ENCODE peak calls at places on chromosome 7, in nine cellular contexts. V is pancreas, N is A549, O is SJSA1, W is left ventricle myocardium inferior, B is heart right ventricle, I is neuronal stem cell, S is cardiac fibroblast, D is GM12865. X is an unnamed sample.

GRCh38 chr7:40711706-40712105 is 576.9 kb downstream of the SUGCT start:
- DNase-seq in W (no peak), N (no peak), O (no peak), S (no peak), B (no peak), I (no peak), D (no peak), V (no peak), X (no peak)

GRCh38 chr7:84614821-84615506 is 420.4 kb upstream of the SEMA3A start:
- DNase-seq in D (no peak), B (no peak), N (no peak), I (no peak), O (no peak), W (no peak), V (no peak), S (peak), X (no peak)

GRCh38 chr7:101094791-101095375 is 9.6 kb downstream of the TRIM56 start:
- DNase-seq in B (peak), S (peak), O (peak), N (peak), I (no peak), W (no peak), D (peak), V (no peak), X (no peak)

GRCh38 chr7:123677316-123677715 is 21.6 kb downstream of the LMOD2 start:
- DNase-seq in B (no peak), S (no peak), W (no peak), I (no peak), V (no peak), N (no peak), O (no peak), D (no peak), X (no peak)

GRCh38 chr7:149228831-149229471 is 10.5 kb upstream of the ZNF212 start:
- DNase-seq in D (no peak), N (no peak), I (no peak), V (no peak), W (no peak), B (no peak), O (no peak), S (peak), X (no peak)

GRCh38 chr7:128446306-128446705 is 9.4 kb upstream of the HILPDA start:
- DNase-seq in B (peak), O (no peak), D (no peak), V (no peak), N (no peak), I (no peak), S (no peak), W (no peak), X (no peak)

GRCh38 chr7:107712025-107712424 is 31.9 kb upstream of the CBLL1 start:
- DNase-seq in W (no peak), I (no peak), V (no peak), N (no peak), S (no peak), D (no peak), O (no peak), B (no peak), X (no peak)

GRCh38 chr7:75915416-75916156 is 631 bp downstream of the POR start:
- DNase-seq in I (no peak), D (peak), N (no peak), W (no peak), B (peak), S (peak), O (peak), V (peak), X (no peak)

GRCh38 chr7:3107228-3107763 is 63.6 kb upstream of the CARD11 start:
- DNase-seq in B (no peak), V (no peak), W (no peak), D (peak), O (no peak), S (no peak), I (no peak), N (no peak), X (no peak)

GRCh38 chr7:73901823-73902597 is 41.1 kb downstream of the TMEM270 start:
- DNase-seq in V (no peak), W (no peak), S (no peak), N (no peak), B (no peak), I (no peak), O (no peak), D (no peak), X (no peak)

GRCh38 chr7:143416565-143417149 is 8.0 kb upstream of the EPHA1 start:
- DNase-seq in O (peak), B (no peak), S (peak), V (no peak), N (peak), D (peak), W (no peak), I (peak), X (peak)

GRCh38 chr7:36717596-36717995 is 6.7 kb downstream of the AOAH start:
- DNase-seq in N (no peak), B (no peak), V (no peak), W (no peak), O (no peak), S (no peak), I (no peak), D (no peak), X (no peak)

GRCh38 chr7:19538036-19538435 is 170.8 kb downstream of the POLR1F start:
- DNase-seq in D (no peak), O (peak), V (no peak), S (peak), B (no peak), I (no peak), W (no peak), N (no peak), X (no peak)

GRCh38 chr7:16688249-16688648 is 42.3 kb downstream of the BZW2 start:
- DNase-seq in I (no peak), D (no peak), W (no peak), S (peak), V (no peak), N (no peak), B (no peak), O (no peak), X (no peak)

GRCh38 chr7:38451840-38452239 is 178.4 kb upstream of the TARP start:
- DNase-seq in V (no peak), B (no peak), I (no peak), S (peak), D (peak), O (no peak), W (no peak), N (peak), X (no peak)

GRCh38 chr7:156640949-156641485 is 443 bp downstream of the RNF32 start:
- DNase-seq in D (peak), S (peak), I (no peak), N (peak), O (no peak), V (no peak), W (no peak), B (peak), X (peak)

GRCh38 chr7:101159696-101160674 is 5.4 kb downstream of the VGF start:
- DNase-seq in D (no peak), B (no peak), S (peak), I (no peak), W (no peak), N (no peak), V (no peak), O (no peak), X (no peak)

GRCh38 chr7:113636727-113637421 is 281.9 kb downstream of the PPP1R3A start:
- DNase-seq in V (no peak), D (no peak), O (no peak), B (no peak), W (no peak), S (peak), I (no peak), N (no peak), X (no peak)

GRCh38 chr7:111168182-111168581 is 77.3 kb downstream of the LRRN3 start:
- DNase-seq in D (no peak), N (no peak), V (no peak), S (peak), O (peak), W (no peak), I (no peak), B (no peak), X (no peak)

GRCh38 chr7:149444260-149444659 is 16.6 kb downstream of the ZNF777 start:
- DNase-seq in D (no peak), V (no peak), N (no peak), S (no peak), B (no peak), O (no peak), W (no peak), I (no peak), X (no peak)

GRCh38 chr7:151598045-151598444 is 78.3 kb upstream of the RHEB start:
- DNase-seq in S (peak), O (peak), I (no peak), W (no peak), V (no peak), B (no peak), N (no peak), D (no peak), X (no peak)

GRCh38 chr7:134740364-134740763 is 39.1 kb upstream of the CALD1 start:
- DNase-seq in N (no peak), W (no peak), O (no peak), B (no peak), S (no peak), I (no peak), D (no peak), V (no peak), X (no peak)

GRCh38 chr7:43085017-43085416 is 27.4 kb upstream of the HECW1 start:
- DNase-seq in V (no peak), B (no peak), D (no peak), S (no peak), N (no peak), W (no peak), I (no peak), O (no peak), X (no peak)

GRCh38 chr7:108448777-108449576 is 7.3 kb downstream of the NRCAM start:
- DNase-seq in O (no peak), D (no peak), I (peak), V (no peak), W (no peak), N (no peak), S (no peak), B (no peak), X (no peak)

GRCh38 chr7:13833872-13834271 is 155.6 kb downstream of the ETV1 start:
- DNase-seq in W (no peak), D (no peak), O (no peak), B (no peak), V (no peak), I (no peak), N (no peak), S (no peak), X (no peak)

GRCh38 chr7:24705481-24705954 is 51.7 kb downstream of the GSDME start:
- DNase-seq in V (no peak), N (no peak), D (no peak), S (no peak), O (no peak), I (no peak), B (no peak), W (no peak), X (no peak)

GRCh38 chr7:40604601-40605438 is 470.0 kb downstream of the SUGCT start:
- DNase-seq in I (peak), O (peak), D (peak), B (peak), W (peak), S (peak), V (peak), N (peak), X (peak)

DNA sequence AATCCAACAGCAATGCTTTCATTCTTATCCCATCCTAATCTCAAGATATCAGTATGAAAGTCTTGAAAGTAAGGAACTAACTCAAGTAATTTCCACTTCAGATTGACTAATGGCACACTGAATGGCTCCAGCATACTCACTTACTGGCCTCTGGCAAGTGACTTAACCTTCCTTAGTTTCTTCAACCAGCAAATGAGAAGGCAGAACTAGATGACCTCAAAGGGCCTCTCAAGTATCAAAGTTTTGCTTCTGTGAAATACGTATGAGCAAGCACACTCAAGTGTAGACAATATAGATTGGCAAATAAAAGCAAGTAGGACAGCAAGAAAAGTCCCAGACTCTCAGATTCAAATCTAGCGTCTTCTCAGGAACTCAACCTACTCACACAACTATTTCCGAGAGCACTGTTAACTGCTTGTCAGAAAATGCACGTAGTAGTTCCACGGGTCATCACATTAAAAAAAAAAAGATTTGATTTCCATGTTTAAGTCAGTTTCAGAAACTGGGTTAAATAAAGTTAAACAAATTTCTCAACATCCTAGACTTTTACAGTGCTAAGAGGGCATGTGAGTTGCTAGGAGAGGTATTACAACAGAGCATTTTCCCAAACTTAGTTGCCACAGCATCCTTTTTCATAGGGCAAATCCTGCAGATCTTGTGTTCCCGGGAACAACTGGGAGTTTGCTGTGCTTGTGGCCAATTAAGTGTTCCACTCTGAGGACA is 276.9 kb upstream of the KLF14 start:
- DNase-seq in I (no peak), O (no peak), V (no peak), S (peak), W (no peak), B (no peak), D (peak), N (no peak), X (no peak)
- H3K4me3 ChIP-seq in I (no peak), O (no peak), V (no peak), S (no peak), W (no peak), B (no peak), D (no peak), N (no peak), X (no peak)

GRCh38 chr7:35035511-35035921 is 1.8 kb downstream of the DPY19L1 start:
- DNase-seq in D (peak), V (peak), S (peak), I (no peak), B (no peak), N (peak), O (peak), W (no peak), X (no peak)
- H3K4me3 ChIP-seq in D (no peak), V (no peak), S (peak), I (peak), B (peak), N (peak), O (peak), W (peak), X (no peak)

DNA sequence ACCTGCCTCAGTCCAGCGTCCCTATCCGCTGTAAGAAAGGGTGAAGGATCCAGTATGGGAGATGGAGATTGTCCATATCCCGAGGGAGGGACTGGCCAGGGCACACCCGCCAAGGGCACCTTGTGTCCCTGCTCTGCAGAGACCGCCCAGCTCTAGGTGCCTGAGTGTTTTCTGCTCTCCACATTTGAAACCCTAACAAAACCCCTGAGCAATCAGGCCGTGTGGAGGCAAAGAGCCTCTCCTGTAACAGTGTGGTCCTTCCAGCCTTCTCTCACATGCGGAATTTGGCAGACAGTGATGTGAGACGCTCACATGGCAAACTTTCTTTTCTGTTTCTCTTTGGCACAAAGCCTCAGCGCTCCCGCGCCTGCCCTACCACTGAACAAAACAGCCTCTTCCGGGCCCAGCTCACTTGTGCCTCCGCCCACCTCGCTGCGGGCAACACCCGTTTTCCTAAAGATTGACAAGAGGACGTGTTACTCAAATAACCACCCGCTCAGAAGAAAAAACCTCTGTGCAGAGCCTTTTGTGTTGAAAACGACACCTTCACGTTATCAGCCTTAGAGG is 514.8 kb downstream of the DNAJB6 start:
- DNase-seq in D (no peak), I (peak), N (no peak), O (no peak), V (peak), S (no peak), W (peak), B (peak), X (peak)
- H3K4me3 ChIP-seq in D (no peak), I (no peak), N (no peak), O (no peak), V (no peak), S (no peak), W (peak), B (peak), X (peak)

GRCh38 chr7:28988818-28989595 is 30.9 kb upstream of the TRIL start:
- DNase-seq in O (peak), W (no peak), N (no peak), S (peak), B (no peak), V (no peak), D (no peak), I (no peak), X (no peak)
- H3K4me3 ChIP-seq in O (no peak), W (no peak), N (no peak), S (no peak), B (no peak), V (no peak), D (no peak), I (no peak), X (no peak)

GRCh38 chr7:7919449-7919945 is 49.1 kb upstream of the GLCCI1 start:
- DNase-seq in D (peak), B (no peak), I (no peak), V (no peak), O (no peak), N (no peak), S (no peak), W (no peak), X (no peak)
- H3K4me3 ChIP-seq in D (no peak), B (no peak), I (no peak), V (no peak), O (no peak), N (no peak), S (no peak), W (no peak), X (no peak)

GRCh38 chr7:4713183-4713784 is 31.2 kb downstream of the FOXK1 start:
- DNase-seq in B (no peak), V (no peak), I (no peak), O (peak), D (peak), N (no peak), W (no peak), S (peak), X (no peak)
- H3K4me3 ChIP-seq in B (no peak), V (no peak), I (no peak), O (no peak), D (peak), N (no peak), W (no peak), S (no peak), X (no peak)

GRCh38 chr7:105829681-105830322 is 46.6 kb downstream of the ATXN7L1 start:
- DNase-seq in V (no peak), W (no peak), B (no peak), D (no peak), I (no peak), S (peak), N (no peak), O (peak), X (no peak)
- H3K4me3 ChIP-seq in V (no peak), W (no peak), B (no peak), D (no peak), I (no peak), S (no peak), N (no peak), O (no peak), X (no peak)

DNA sequence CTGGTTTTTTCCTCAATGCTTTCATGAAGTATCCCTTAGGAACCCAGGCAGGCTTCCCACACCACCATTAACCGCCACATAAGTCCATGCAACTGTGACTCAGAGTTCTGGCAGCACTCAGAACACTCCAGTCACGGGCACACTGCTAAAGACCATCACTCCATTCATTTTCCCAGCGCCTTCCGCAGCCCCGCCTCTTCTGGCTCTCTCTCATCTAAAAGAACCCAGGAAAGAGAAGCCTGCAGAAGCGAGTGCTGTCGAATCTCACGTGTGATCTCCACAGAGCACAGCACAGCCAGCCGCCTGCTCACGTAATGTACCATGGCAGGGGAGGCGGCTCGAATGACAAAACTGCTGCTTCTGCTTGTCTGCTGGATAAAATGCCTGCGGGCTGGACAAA is 1.9 kb downstream of the PSMG3 start:
- DNase-seq in W (no peak), N (no peak), S (peak), D (no peak), I (no peak), B (no peak), V (no peak), O (no peak), X (no peak)
- H3K4me3 ChIP-seq in W (no peak), N (peak), S (no peak), D (no peak), I (no peak), B (no peak), V (no peak), O (no peak), X (no peak)

GRCh38 chr7:45087301-45088145 is 1.2 kb downstream of the NACAD start:
- DNase-seq in W (no peak), B (no peak), N (no peak), D (no peak), I (no peak), S (no peak), O (no peak), V (no peak), X (no peak)
- H3K4me3 ChIP-seq in W (peak), B (no peak), N (no peak), D (no peak), I (no peak), S (no peak), O (no peak), V (no peak), X (no peak)

GRCh38 chr7:26085771-26086170 is 66.2 kb upstream of the NFE2L3 start:
- DNase-seq in W (no peak), V (no peak), S (no peak), I (no peak), B (no peak), O (no peak), N (no peak), D (no peak), X (no peak)

GRCh38 chr7:26093023-26093422 is 59.0 kb upstream of the NFE2L3 start:
- DNase-seq in B (no peak), S (no peak), W (no peak), O (no peak), N (no peak), D (no peak), I (no peak), V (no peak), X (no peak)

GRCh38 chr7:26091933-26092332 is 60.1 kb upstream of the NFE2L3 start:
- DNase-seq in I (no peak), D (peak), N (peak), W (no peak), V (no peak), O (no peak), S (peak), B (no peak), X (peak)

GRCh38 chr7:26087321-26088091 is 64.5 kb upstream of the NFE2L3 start:
- DNase-seq in O (no peak), N (no peak), S (no peak), V (no peak), I (no peak), B (no peak), W (no peak), D (no peak), X (no peak)

GRCh38 chr7:26090927-26091519 is 61.0 kb upstream of the NFE2L3 start:
- DNase-seq in N (peak), O (peak), B (no peak), V (no peak), I (peak), W (no peak), S (peak), D (peak), X (peak)
- H3K4me3 ChIP-seq in N (no peak), O (no peak), B (no peak), V (no peak), I (peak), W (no peak), S (no peak), D (no peak), X (no peak)